ENCODE peak calls at places on chromosomes 13 and 19, in ten cellular contexts. B, A, E, J, P, L, T, N, K and G are unnamed samples.

GRCh38 chr19:8517551-8518442 is 3.8 kb upstream of the ZNF414 start:
- DNase-seq in E (peak; percentile 61), N (no peak), K (no peak), B (peak; percentile 81), P (no peak), L (peak; percentile 72), T (no peak), J (no peak), A (no peak), G (no peak)

GRCh38 chr19:16470911-16471811 is 609 bp downstream of the EPS15L1 start:
- DNase-seq in A (no peak), N (peak; percentile 44), J (peak; percentile 39), K (no peak), L (no peak), E (peak; percentile 59), B (peak; percentile 91), T (no peak), P (no peak), G (no peak)

GRCh38 chr13:80030491-80030890 is 310.4 kb downstream of the SPRY2 start:
- DNase-seq in L (no peak), P (peak; percentile 47), N (peak; percentile 59), E (no peak), A (no peak), T (no peak), B (peak; percentile 38), K (no peak), J (no peak), G (no peak)

GRCh38 chr13:98435356-98435755 is 141.6 kb downstream of the STK24 start:
- DNase-seq in E (no peak), B (no peak), J (no peak), L (no peak), K (no peak), P (no peak), A (no peak), T (no peak), N (no peak), G (no peak)

GRCh38 chr19:51476164-51476563 is 2.2 kb upstream of the CEACAM18 start:
- DNase-seq in T (no peak), E (no peak), N (no peak), J (no peak), B (no peak), L (no peak), K (no peak), P (no peak), A (no peak), G (no peak)

GRCh38 chr13:110396476-110396875 is 89.4 kb downstream of the COL4A2 start:
- DNase-seq in T (no peak), P (no peak), A (no peak), K (no peak), L (no peak), J (no peak), E (no peak), N (no peak), B (no peak), G (no peak)

GRCh38 chr13:75469087-75469486 is 12.9 kb downstream of the TBC1D4 start:
- DNase-seq in N (no peak), P (no peak), B (no peak), L (no peak), A (no peak), K (no peak), J (no peak), T (no peak), E (no peak), G (no peak)

GRCh38 chr13:64934569-64935362 is 2295.4 kb downstream of the PCDH9 start:
- DNase-seq in K (no peak), A (no peak), N (no peak), P (no peak), J (no peak), B (no peak), L (no peak), T (no peak), E (no peak), G (no peak)

GRCh38 chr13:110301606-110302131 is 5.3 kb downstream of the COL4A1 start:
- DNase-seq in L (no peak), A (no peak), N (no peak), K (no peak), E (no peak), T (no peak), B (peak; percentile 91), J (no peak), P (peak; percentile 53), G (no peak)

GRCh38 chr19:20028611-20029010 is 10.7 kb downstream of the ZNF682 start:
- DNase-seq in A (no peak), T (no peak), L (no peak), N (no peak), B (no peak), K (no peak), E (no peak), P (no peak), J (no peak), G (no peak)

GRCh38 chr19:42529248-42529764 is 1.0 kb upstream of the CEACAM1 start:
- DNase-seq in T (peak; percentile 35), N (peak; percentile 85), B (peak; percentile 54), E (peak; percentile 49), K (peak; percentile 41), P (peak; percentile 66), L (peak; percentile 67), A (peak; percentile 64), J (peak; percentile 60), G (peak; percentile 46)

DNA sequence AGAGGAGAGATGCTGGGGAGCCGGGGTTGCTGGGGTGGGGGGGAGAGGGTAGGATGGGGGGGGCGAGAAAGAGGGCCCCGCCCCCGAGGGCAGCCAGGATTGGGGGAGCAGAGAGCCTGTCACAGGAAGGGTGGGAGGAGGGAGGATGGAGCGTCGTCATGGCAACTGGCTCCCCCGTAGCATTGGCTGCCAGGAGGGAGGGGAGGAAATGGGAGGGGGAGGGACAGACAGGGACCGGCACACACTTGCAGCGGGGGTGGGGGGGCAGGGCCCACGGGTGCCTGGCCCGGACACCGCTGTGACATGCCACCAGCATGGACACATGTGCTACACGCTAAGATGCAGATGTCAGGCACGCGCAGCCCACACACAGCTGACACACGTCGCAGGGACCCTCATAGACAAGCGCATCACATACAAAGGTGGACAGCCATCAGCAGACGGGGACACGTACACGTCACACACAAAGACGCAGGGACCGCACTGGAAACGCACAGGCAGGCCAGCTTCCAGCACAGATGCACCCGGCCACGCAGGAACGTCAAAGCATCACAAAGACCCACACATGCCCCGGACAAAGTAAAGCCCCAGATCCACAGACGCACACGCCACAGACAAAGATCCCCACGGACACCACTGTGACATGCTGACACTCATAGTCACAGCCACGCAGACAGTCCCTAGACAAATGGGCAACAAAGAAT is at the start of gene LMTK3:
- DNase-seq in J (peak; percentile 45), T (no peak), N (no peak), K (no peak), A (peak; percentile 55), B (peak; percentile 50), E (peak; percentile 16), P (no peak), L (peak; percentile 85), G (no peak)
- H3K4me3 ChIP-seq in J (no peak within 1 kb of the TSS), T (peak within 1 kb of the TSS; percentile 3), N (no peak within 1 kb of the TSS), K (peak within 1 kb of the TSS; percentile 26), A (no peak within 1 kb of the TSS), B (no peak within 1 kb of the TSS), E (peak within 1 kb of the TSS; percentile 14), P (no peak within 1 kb of the TSS), L (peak within 1 kb of the TSS; percentile 68), G (no peak within 1 kb of the TSS)

GRCh38 chr19:55348317-55349034 is 6.0 kb downstream of the COX6B2 start:
- DNase-seq in A (no peak), E (no peak), N (no peak), L (no peak), T (no peak), P (no peak), K (no peak), B (no peak), J (no peak), G (no peak)
- H3K4me3 ChIP-seq in A (no peak overlapping the region), E (no peak overlapping the region), N (no peak overlapping the region), L (no peak overlapping the region), T (no peak overlapping the region), P (no peak overlapping the region), K (no peak overlapping the region), B (no peak overlapping the region), J (no peak overlapping the region), G (no peak overlapping the region)

GRCh38 chr19:34184880-34185491 is 12.7 kb downstream of the LSM14A start:
- DNase-seq in L (no peak), P (no peak), B (peak; percentile 39), J (no peak), A (no peak), N (no peak), T (no peak), E (peak; percentile 38), K (no peak), G (no peak)
- H3K4me3 ChIP-seq in L (peak overlapping the region; percentile 55), P (no peak overlapping the region), B (peak overlapping the region; percentile 1), J (no peak overlapping the region), A (no peak overlapping the region), N (no peak overlapping the region), T (no peak overlapping the region), E (no peak overlapping the region), K (no peak overlapping the region), G (no peak overlapping the region)

GRCh38 chr19:47428177-47428894 is 9.0 kb upstream of the MEIS3 start:
- DNase-seq in L (peak; percentile 83), N (peak; percentile 84), B (peak; percentile 100), A (peak; percentile 84), J (peak; percentile 81), E (peak; percentile 97), P (peak; percentile 87), K (peak; percentile 100), T (peak; percentile 52), G (no peak)
- H3K4me3 ChIP-seq in L (peak overlapping the region; percentile 48), N (no peak overlapping the region), B (peak overlapping the region; percentile 63), A (no peak overlapping the region), J (peak overlapping the region; percentile 28), E (peak overlapping the region; percentile 46), P (no peak overlapping the region), K (peak overlapping the region; percentile 26), T (no peak overlapping the region), G (no peak overlapping the region)

GRCh38 chr13:99967884-99968520 is 3.6 kb downstream of the ZIC5 start:
- DNase-seq in E (no peak), J (no peak), T (no peak), P (no peak), B (no peak), N (no peak), K (no peak), L (no peak), A (no peak), G (no peak)
- H3K4me3 ChIP-seq in E (no peak overlapping the region), J (no peak overlapping the region), T (peak overlapping the region; percentile 21), P (no peak overlapping the region), B (peak overlapping the region; percentile 46), N (peak overlapping the region; percentile 19), K (peak overlapping the region; percentile 99), L (no peak overlapping the region), A (no peak overlapping the region), G (no peak overlapping the region)

DNA sequence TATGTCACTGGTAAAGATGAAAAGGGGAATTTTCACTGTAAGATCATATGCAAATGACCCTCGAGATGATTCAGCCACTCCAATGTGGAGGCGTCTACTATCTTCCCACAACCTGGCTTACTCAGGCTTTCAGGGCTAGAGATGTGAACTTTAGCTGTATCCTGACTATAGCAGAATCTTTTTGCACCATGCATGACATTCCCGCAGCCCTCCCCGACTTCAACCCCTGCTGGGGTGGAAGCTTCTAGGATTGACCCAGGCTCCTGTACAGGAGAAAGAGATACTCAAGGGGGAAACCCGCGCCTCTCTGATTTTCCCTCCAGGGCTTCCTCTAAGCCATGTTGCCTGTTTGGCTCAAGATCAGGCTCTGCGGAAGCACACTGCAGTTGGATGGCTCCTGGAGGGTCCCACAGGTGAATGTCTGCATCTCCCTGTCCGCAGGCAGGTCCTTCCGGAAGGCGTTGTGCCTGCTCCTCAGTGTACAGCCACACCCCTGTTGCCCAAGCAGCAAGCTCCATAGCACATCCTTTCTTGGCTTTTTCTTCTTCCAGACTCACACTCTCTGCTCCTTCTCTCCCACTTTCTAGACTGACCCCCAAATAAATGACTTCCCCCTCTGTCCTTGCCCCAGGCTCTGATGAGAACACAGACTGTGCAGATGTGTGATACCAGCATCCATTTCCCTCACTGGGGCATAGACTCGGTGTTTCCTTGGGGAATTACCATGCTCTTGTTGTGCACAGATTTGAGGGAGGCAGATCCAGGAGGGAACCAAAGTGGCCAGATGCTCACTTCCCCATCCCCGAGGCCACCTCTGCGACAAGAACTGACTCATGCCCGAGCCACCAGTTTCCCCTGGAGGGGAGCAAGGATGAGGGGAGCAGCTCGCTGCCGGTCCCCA is 29.1 kb upstream of the POP4 start:
- DNase-seq in J (no peak), A (no peak), B (peak; percentile 40), E (peak; percentile 5), T (no peak), K (no peak), L (no peak), P (no peak), N (no peak), G (no peak)
- H3K4me3 ChIP-seq in J (no peak overlapping the region), A (no peak overlapping the region), B (no peak overlapping the region), E (no peak overlapping the region), T (no peak overlapping the region), K (no peak overlapping the region), L (no peak overlapping the region), P (no peak overlapping the region), N (no peak overlapping the region), G (no peak overlapping the region)